ENCODE peak calls at places on chromosomes 1 and 21, in four cellular contexts. S is upper lobe of left lung, U is GM13977, J is AG10803. C is an unnamed sample.

GRCh38 chr1:61226791-61227567 is 144.6 kb downstream of the NFIA start:
- DNase-seq in S (no peak), J (peak; percentile 34), U (no peak), C (no peak)

GRCh38 chr21:37374026-37374425 is 7.5 kb downstream of the DYRK1A start:
- DNase-seq in U (no peak), J (no peak), S (no peak), C (no peak)

GRCh38 chr1:20100632-20101355 is 18.5 kb downstream of the PLA2G2D start:
- DNase-seq in J (peak; percentile 54), S (peak; percentile 30), U (peak; percentile 75), C (peak; percentile 45)

GRCh38 chr1:174837386-174837785 is 162.4 kb upstream of the CACYBP start:
- DNase-seq in J (no peak), U (no peak), S (no peak), C (no peak)

GRCh38 chr1:47465605-47466004 is 27.8 kb downstream of the FOXD2 start:
- DNase-seq in U (no peak), J (no peak), S (no peak), C (no peak)

GRCh38 chr1:10339815-10340214 is 59.0 kb upstream of the PGD start:
- DNase-seq in S (no peak), U (no peak), J (peak; percentile 9), C (peak; percentile 31)

GRCh38 chr21:26958792-26959191 is 8.1 kb downstream of the ADAMTS5 start:
- DNase-seq in S (no peak), J (no peak), U (no peak), C (no peak)

GRCh38 chr1:167472729-167473529 is 45.4 kb downstream of the CD247 start:
- DNase-seq in S (no peak), J (no peak), U (no peak), C (no peak)

GRCh38 chr1:203343956-203344355 is 7.0 kb downstream of the FMOD start:
- DNase-seq in J (no peak), U (no peak), S (no peak), C (no peak)

GRCh38 chr1:47104816-47105215 is 32.4 kb upstream of the CYP4A22 start:
- DNase-seq in S (peak; percentile 5), J (no peak), U (no peak), C (no peak)

GRCh38 chr1:86972262-86972661 is 57.8 kb downstream of the HS2ST1 start:
- DNase-seq in U (no peak), S (no peak), J (no peak), C (no peak)

GRCh38 chr1:5890346-5891106 is 101.7 kb downstream of the NPHP4 start:
- DNase-seq in S (peak; percentile 51), J (no peak), U (no peak), C (no peak)

GRCh38 chr1:5889462-5889861 is 102.8 kb downstream of the NPHP4 start:
- DNase-seq in J (no peak), S (peak; percentile 60), U (no peak), C (peak; percentile 18)

GRCh38 chr1:5889901-5890300 is 102.3 kb downstream of the NPHP4 start:
- DNase-seq in J (no peak), S (no peak), U (no peak), C (no peak)

GRCh38 chr1:5887436-5888290 is 104.6 kb downstream of the NPHP4 start:
- DNase-seq in U (no peak), J (no peak), S (peak; percentile 73), C (no peak)

GRCh38 chr1:5888606-5889211 is 103.5 kb downstream of the NPHP4 start:
- DNase-seq in J (no peak), S (no peak), U (no peak), C (peak; percentile 28)
- TF ChIP-seq CTCF in J (no peak), S (no peak), U (no peak), C (no peak)

DNA sequence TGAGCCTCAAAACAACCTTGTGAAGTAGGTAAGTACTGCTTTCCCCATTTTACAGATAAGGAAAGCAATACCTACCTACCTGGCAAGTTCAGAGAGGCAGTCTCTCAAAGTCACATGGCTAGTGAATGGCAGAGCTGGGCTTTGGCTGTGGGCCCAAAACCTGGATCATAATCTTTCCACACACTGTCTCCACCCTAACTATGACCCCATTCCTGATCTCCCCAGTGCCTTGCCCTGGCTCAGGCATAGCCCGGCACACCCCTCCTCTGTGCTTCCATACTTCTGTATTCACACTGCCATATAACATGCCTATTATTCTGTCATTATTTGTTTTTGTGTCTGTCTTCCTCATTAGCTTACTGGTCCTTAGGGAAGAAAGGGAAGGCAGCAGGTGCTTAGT is 15.9 kb downstream of the GNG12 start:
- DNase-seq in U (no peak), J (no peak), S (no peak), C (no peak)
- TF ChIP-seq CTCF in U (no peak), J (no peak), S (no peak), C (no peak)

GRCh38 chr1:152783095-152783494 is 3.0 kb upstream of the LCE1E start:
- DNase-seq in J (no peak), U (no peak), S (no peak), C (no peak)

DNA sequence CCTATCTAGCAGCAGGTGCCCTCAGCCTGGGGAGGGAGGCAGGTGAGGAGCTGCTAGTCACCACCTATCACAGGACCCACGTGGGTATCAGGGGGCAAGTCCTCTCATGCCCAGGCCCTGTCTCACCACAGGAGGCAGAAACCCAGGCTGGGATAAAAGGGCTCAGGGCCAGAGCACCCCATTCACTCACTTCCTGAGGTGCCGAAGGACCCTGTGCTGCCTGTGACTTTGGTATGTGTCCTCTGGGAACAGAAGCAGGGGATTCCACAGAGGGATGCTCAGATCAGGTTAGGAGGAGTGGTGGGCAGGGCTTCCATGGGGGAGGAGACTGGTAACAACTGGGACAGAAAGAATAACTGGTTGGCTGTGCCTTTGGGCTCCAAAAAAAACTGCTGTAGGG is at the start of gene LCE1E:
- DNase-seq in S (no peak), U (no peak), J (no peak), C (no peak)
- TF ChIP-seq CTCF in S (no peak), U (no peak), J (no peak), C (no peak)

GRCh38 chr1:211490821-211491415 is 1.0 kb downstream of the RD3 start:
- DNase-seq in J (no peak), S (no peak), U (no peak), C (no peak)
- TF ChIP-seq CTCF in J (no peak), S (no peak), U (no peak), C (no peak)

DNA sequence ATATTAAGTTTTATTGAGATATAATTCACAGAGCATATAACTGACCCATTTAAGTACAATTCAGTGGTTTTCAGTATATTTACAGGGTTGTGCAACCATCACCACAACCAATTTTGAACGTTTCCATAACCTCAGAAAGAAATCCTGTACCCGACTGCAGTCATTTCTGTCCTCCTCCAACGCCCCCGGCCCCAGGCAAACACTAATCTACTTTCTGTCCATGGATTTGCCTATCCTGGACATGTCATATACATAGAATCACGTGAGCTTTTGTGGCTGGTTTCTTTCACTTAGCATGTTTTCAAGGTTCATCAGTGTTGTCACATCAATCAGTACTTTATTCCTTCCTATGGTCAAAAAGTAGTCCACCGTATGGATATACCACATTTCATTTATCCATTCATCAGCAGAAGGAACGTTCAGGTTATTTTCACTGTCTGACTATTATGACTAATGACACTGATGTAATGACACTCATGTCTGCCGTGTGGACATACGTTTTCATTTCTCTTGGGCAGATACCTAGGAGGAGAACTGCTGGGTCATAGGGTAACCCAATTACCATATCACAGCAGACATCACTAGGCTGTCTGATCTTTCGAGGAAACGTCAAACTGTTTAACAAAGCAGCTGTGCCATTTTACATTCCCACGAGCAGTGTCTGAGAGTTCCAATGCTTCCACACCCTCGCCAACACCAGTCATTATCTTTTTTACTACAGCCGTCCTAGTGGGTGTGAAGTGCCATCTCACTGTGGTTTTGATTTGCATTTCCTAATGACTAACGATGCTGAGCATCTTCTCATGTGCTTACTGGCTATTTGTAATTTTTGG is 30.8 kb downstream of the MRPL37 start:
- DNase-seq in J (no peak), U (no peak), S (no peak), C (no peak)
- TF ChIP-seq CTCF in J (no peak), U (no peak), S (no peak), C (no peak)

GRCh38 chr1:247531937-247532336 is 4.3 kb downstream of the OR2C3 start:
- DNase-seq in S (no peak), J (no peak), U (no peak), C (no peak)
- TF ChIP-seq CTCF in S (no peak), J (no peak), U (peak; percentile 23), C (no peak)